ENCODE peak calls at places on chromosomes 2 and 18, in seven cellular contexts. O, F, A, M, E, U and Z are unnamed samples.

GRCh38 chr2:37436324-37436723 is 91.9 kb downstream of the QPCT start:
- DNase-seq in O (no peak), F (no peak), A (no peak), M (no peak), E (no peak), U (no peak), Z (no peak)

GRCh38 chr2:46679761-46680160 is 200.4 kb downstream of the TMEM247 start:
- DNase-seq in O (no peak), F (no peak), A (no peak), M (no peak), E (no peak), U (no peak), Z (peak; percentile 52)

GRCh38 chr2:170533156-170533555 is 182.0 kb upstream of the SP5 start:
- DNase-seq in O (no peak), F (no peak), A (no peak), M (no peak), E (no peak), U (no peak), Z (no peak)

GRCh38 chr2:163182764-163183354 is 344.3 kb upstream of the KCNH7 start:
- DNase-seq in O (no peak), F (no peak), A (peak; percentile 16), M (no peak), E (no peak), U (no peak), Z (peak; percentile 10)

GRCh38 chr18:56351911-56352502 is 286.4 kb downstream of the TXNL1 start:
- DNase-seq in O (peak; percentile 56), F (no peak), A (no peak), M (no peak), E (no peak), U (no peak), Z (no peak)

GRCh38 chr2:11677146-11678055 is 7.4 kb upstream of the NTSR2 start:
- DNase-seq in O (peak; percentile 33), F (peak; percentile 57), A (no peak), M (no peak), E (no peak), U (no peak), Z (peak; percentile 31)

GRCh38 chr2:151669585-151670081 is 64.6 kb downstream of the NEB start:
- DNase-seq in O (peak; percentile 5), F (no peak), A (no peak), M (no peak), E (no peak), U (no peak), Z (peak; percentile 12)

GRCh38 chr2:39266906-39267434 is 23.2 kb upstream of the CDKL4 start:
- DNase-seq in O (no peak), F (no peak), A (no peak), M (no peak), E (no peak), U (no peak), Z (peak; percentile 40)

GRCh38 chr18:68428666-68429065 is 286.2 kb downstream of the TMX3 start:
- DNase-seq in O (no peak), F (no peak), A (no peak), M (no peak), E (no peak), U (no peak), Z (no peak)

GRCh38 chr2:136376798-136377211 is 258.9 kb upstream of the CXCR4 start:
- DNase-seq in O (no peak), F (no peak), A (peak; percentile 32), M (peak; percentile 22), E (no peak), U (peak; percentile 32), Z (peak; percentile 20)

GRCh38 chr2:49255325-49256023 is 101.2 kb upstream of the FSHR start:
- DNase-seq in O (no peak), F (no peak), A (no peak), M (no peak), E (no peak), U (no peak), Z (peak; percentile 8)
- TF ChIP-seq CTCF in O (no peak), F (peak; percentile 23), A (peak; percentile 54), M (no peak), E (no peak), U (no peak), Z (peak; percentile 40)

GRCh38 chr2:202147775-202148174 is 74.7 kb downstream of the KIAA2012 start:
- DNase-seq in O (no peak), F (no peak), A (no peak), M (no peak), E (no peak), U (no peak), Z (no peak)

GRCh38 chr2:202152104-202152771 is 79.2 kb downstream of the KIAA2012 start:
- DNase-seq in O (no peak), F (no peak), A (no peak), M (no peak), E (no peak), U (no peak), Z (no peak)

GRCh38 chr2:202148515-202149154 is 75.6 kb downstream of the KIAA2012 start:
- DNase-seq in O (no peak), F (no peak), A (no peak), M (no peak), E (no peak), U (no peak), Z (no peak)

GRCh38 chr2:202149953-202150352 is 76.9 kb downstream of the KIAA2012 start:
- DNase-seq in O (no peak), F (no peak), A (no peak), M (no peak), E (no peak), U (no peak), Z (no peak)

GRCh38 chr2:202149155-202149762 is 76.2 kb downstream of the KIAA2012 start:
- DNase-seq in O (peak; percentile 92), F (no peak), A (no peak), M (peak; percentile 41), E (no peak), U (peak; percentile 41), Z (peak; percentile 18)
- TF ChIP-seq CTCF in O (peak; percentile 32), F (no peak), A (no peak), M (no peak), E (no peak), U (no peak), Z (no peak)

DNA sequence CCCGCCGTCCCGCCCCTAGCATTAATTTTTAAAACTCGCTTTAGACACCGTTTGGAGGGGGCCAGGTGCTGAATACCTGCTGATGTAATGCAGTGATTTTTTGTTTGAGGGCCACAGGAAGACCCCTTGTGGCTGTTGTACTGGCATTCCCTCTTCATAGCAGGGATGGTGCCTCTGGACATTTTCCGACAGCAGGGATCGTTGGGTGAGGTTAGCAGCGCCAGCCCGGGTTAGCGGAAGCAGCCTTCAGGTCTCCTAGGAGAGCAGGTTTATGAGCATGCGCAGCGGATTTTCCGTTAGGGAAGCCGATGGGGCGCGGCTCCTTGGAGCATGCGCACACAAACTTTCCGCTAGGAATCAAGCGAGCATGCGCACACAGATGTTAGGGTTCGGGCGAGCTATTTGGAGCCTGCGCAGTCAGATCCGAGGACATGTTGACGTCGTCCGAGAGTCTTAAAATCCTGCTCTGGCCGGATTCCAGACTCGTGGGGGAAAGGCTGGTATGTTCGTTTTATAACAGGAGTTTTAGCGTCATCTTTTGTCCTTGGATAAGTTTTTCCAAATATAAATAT is 17.2 kb upstream of the C2orf74 start:
- DNase-seq in O (peak; percentile 99), F (peak; percentile 96), A (peak; percentile 99), M (peak; percentile 96), E (peak; percentile 94), U (peak; percentile 96), Z (peak; percentile 99)
- TF ChIP-seq CTCF in O (no peak), F (no peak), A (no peak), M (peak; percentile 28), E (no peak), U (no peak), Z (no peak)

GRCh38 chr2:58155160-58155778 is 85.9 kb downstream of the FANCL start:
- DNase-seq in O (no peak), F (peak; percentile 40), A (no peak), M (no peak), E (no peak), U (no peak), Z (no peak)

GRCh38 chr2:58156780-58157179 is 84.3 kb downstream of the FANCL start:
- DNase-seq in O (no peak), F (no peak), A (no peak), M (no peak), E (no peak), U (no peak), Z (no peak)

DNA sequence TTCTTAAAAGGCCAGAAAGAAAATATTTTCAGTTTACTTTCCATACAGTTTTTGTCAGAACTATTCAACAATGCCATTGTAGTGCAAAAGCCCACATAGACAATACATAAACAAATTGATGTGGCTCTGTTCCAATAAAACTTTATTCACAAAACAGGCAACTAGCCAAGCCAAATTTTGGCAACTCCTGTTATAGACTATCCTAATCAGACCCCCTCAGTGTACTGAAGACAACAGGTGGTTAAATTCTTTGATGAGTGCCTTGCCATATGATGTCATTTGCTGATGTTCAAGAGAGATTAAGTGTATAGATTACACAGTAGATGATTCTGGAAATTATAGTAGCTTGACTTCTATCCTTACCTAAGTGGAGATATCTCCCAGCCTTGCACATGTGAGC is 83.4 kb downstream of the FANCL start:
- DNase-seq in O (no peak), F (no peak), A (no peak), M (no peak), E (no peak), U (no peak), Z (no peak)
- TF ChIP-seq CTCF in O (no peak), F (no peak), A (no peak), M (no peak), E (no peak), U (no peak), Z (no peak)